ENCODE peak calls at places on chromosomes 7 and 10, in seven cellular contexts. H is mucosa of descending colon; O is AG08395; S is activated naive CD8-positive, alpha-beta T cell treated with anti-CD3 and anti-CD28 coated beads, Interleukin-2, amount 10 ng/mL, durations not matched to agents 7 days and 5 days; B is testis; J is CD4-positive, CD25-positive, alpha-beta regulatory T cell; U is DMS 273 treated with DMSO at 0.1 percent for 48 hours. W is an unnamed sample.

GRCh38 chr10:102451105-102451969 is at the start of gene C10orf95:
- DNase-seq in H (peak), O (no peak), S (peak), B (no peak), J (no peak), U (no peak), W (no peak)

GRCh38 chr7:43362652-43363428 is 220.1 kb upstream of the STK17A start:
- DNase-seq in H (no peak), O (peak), S (no peak), B (no peak), J (no peak), U (peak), W (peak)

GRCh38 chr7:91083855-91084644 is 180.2 kb upstream of the FZD1 start:
- DNase-seq in H (no peak), O (peak), S (no peak), B (peak), J (no peak), U (no peak), W (no peak)

GRCh38 chr10:73065441-73065840 is 31.2 kb downstream of the P4HA1 start:
- DNase-seq in H (no peak), O (no peak), S (no peak), B (no peak), J (no peak), U (no peak), W (no peak)

GRCh38 chr7:85065306-85065705 is 121.5 kb downstream of the SEMA3D start:
- DNase-seq in H (no peak), O (peak), S (no peak), B (peak), J (no peak), U (no peak), W (no peak)

GRCh38 chr7:12584940-12585339 is 14.4 kb downstream of the SCIN start:
- DNase-seq in H (no peak), O (peak), S (no peak), B (no peak), J (no peak), U (no peak), W (no peak)

GRCh38 chr7:51069411-51070083 is 247.1 kb downstream of the COBL start:
- DNase-seq in H (no peak), O (no peak), S (no peak), B (no peak), J (no peak), U (no peak), W (peak)

GRCh38 chr10:7260912-7261700 is 149.7 kb downstream of the SFMBT2 start:
- DNase-seq in H (no peak), O (no peak), S (no peak), B (no peak), J (no peak), U (no peak), W (no peak)

GRCh38 chr10:69934768-69935167 is 117.9 kb upstream of the MACROH2A2 start:
- DNase-seq in H (no peak), O (no peak), S (no peak), B (no peak), J (no peak), U (no peak), W (peak)

GRCh38 chr7:129163875-129164544 is 19.5 kb downstream of the TSPAN33 start:
- DNase-seq in H (no peak), O (peak), S (no peak), B (no peak), J (no peak), U (no peak), W (peak)

GRCh38 chr10:119919271-119919670 is 26.7 kb downstream of the SEC23IP start:
- DNase-seq in H (no peak), O (no peak), S (no peak), B (no peak), J (no peak), U (no peak), W (no peak)

GRCh38 chr7:34823650-34824258 is 165.7 kb downstream of the NPSR1 start:
- DNase-seq in H (peak), O (peak), S (peak), B (peak), J (peak), U (peak), W (peak)

GRCh38 chr10:118596426-118597124 is 1.1 kb upstream of the PRLHR start:
- DNase-seq in H (no peak), O (no peak), S (no peak), B (no peak), J (no peak), U (no peak), W (no peak)

GRCh38 chr7:126727930-126728331 is 524.8 kb downstream of the GRM8 start:
- DNase-seq in H (no peak), O (peak), S (no peak), B (no peak), J (no peak), U (no peak), W (peak)

GRCh38 chr10:110781139-110781538 is 90.6 kb upstream of the PDCD4 start:
- DNase-seq in H (no peak), O (no peak), S (no peak), B (no peak), J (no peak), U (no peak), W (no peak)

GRCh38 chr10:71138126-71138860 is 74.1 kb upstream of the UNC5B start:
- DNase-seq in H (no peak), O (no peak), S (no peak), B (no peak), J (no peak), U (no peak), W (no peak)

GRCh38 chr7:150381096-150381495 is 2.0 kb downstream of the ZNF775 start:
- DNase-seq in H (no peak), O (no peak), S (no peak), B (no peak), J (no peak), U (no peak), W (no peak)

GRCh38 chr7:102169651-102170416 is 116.8 kb upstream of the SH2B2 start:
- DNase-seq in H (no peak), O (no peak), S (no peak), B (no peak), J (no peak), U (no peak), W (no peak)

GRCh38 chr10:72088879-72089585 is 681 bp upstream of the SPOCK2 start:
- DNase-seq in H (peak), O (peak), S (peak), B (no peak), J (peak), U (peak), W (no peak)

GRCh38 chr7:112138453-112138852 is 67.7 kb downstream of the DOCK4 start:
- DNase-seq in H (no peak), O (no peak), S (no peak), B (no peak), J (no peak), U (no peak), W (no peak)

GRCh38 chr10:95355241-95355779 is 64.5 kb upstream of the PDLIM1 start:
- DNase-seq in H (no peak), O (no peak), S (no peak), B (no peak), J (no peak), U (no peak), W (no peak)

GRCh38 chr7:114835303-114835702 is 86.6 kb upstream of the MDFIC start:
- DNase-seq in H (no peak), O (no peak), S (no peak), B (no peak), J (no peak), U (no peak), W (no peak)

GRCh38 chr10:436911-437665 is 252.4 kb downstream of the DIP2C start:
- DNase-seq in H (no peak), O (no peak), S (no peak), B (no peak), J (no peak), U (no peak), W (no peak)

GRCh38 chr10:97850446-97850845 is 803 bp downstream of the GOLGA7B start:
- DNase-seq in H (no peak), O (no peak), S (peak), B (no peak), J (no peak), U (no peak), W (no peak)

GRCh38 chr7:105639677-105640493 is 58.6 kb upstream of the EFCAB10 start:
- DNase-seq in H (no peak), O (no peak), S (no peak), B (no peak), J (no peak), U (no peak), W (no peak)

GRCh38 chr7:103811997-103812396 is 177.5 kb downstream of the RELN start:
- DNase-seq in H (no peak), O (no peak), S (no peak), B (no peak), J (no peak), U (no peak), W (no peak)

GRCh38 chr10:84256510-84257342 is 11.9 kb downstream of the RGR start:
- DNase-seq in H (peak), O (peak), S (peak), B (peak), J (no peak), U (no peak), W (peak)

GRCh38 chr7:127251048-127251451 is 1.7 kb downstream of the GRM8 start:
- DNase-seq in H (peak), O (no peak), S (no peak), B (no peak), J (no peak), U (no peak), W (no peak)

GRCh38 chr10:94429049-94429707 is 26.8 kb downstream of the TBC1D12 start:
- DNase-seq in H (no peak), O (peak), S (no peak), B (no peak), J (no peak), U (no peak), W (no peak)

GRCh38 chr7:142632291-142633134 is 116.8 kb upstream of the PRSS1 start:
- DNase-seq in H (peak), O (peak), S (peak), B (peak), J (peak), U (peak), W (peak)

GRCh38 chr7:127536426-127537152 is 48.8 kb downstream of the GCC1 start:
- DNase-seq in H (no peak), O (no peak), S (no peak), B (no peak), J (no peak), U (no peak), W (no peak)

GRCh38 chr10:127853868-127854768 is 38.6 kb downstream of the CLRN3 start:
- DNase-seq in H (peak), O (peak), S (peak), B (peak), J (peak), U (no peak), W (peak)

GRCh38 chr7:15720849-15721471 is 34.5 kb upstream of the MEOX2 start:
- DNase-seq in H (no peak), O (peak), S (no peak), B (peak), J (no peak), U (peak), W (peak)

GRCh38 chr10:28954211-28954610 is 276.9 kb downstream of the BAMBI start:
- DNase-seq in H (no peak), O (no peak), S (no peak), B (no peak), J (no peak), U (no peak), W (no peak)

W was measured in Jurkat, Clone E6-1.